ENCODE peak calls at places on chromosome 4, in four cellular contexts. L is coronary artery, W is cardiac fibroblast, G is GM20000. H is an unnamed sample.
A peak's percentile ranks its signal among the peaks of the same experiment; 100 is the strongest.

GRCh38 chr4:138972956-138973819 is 42.4 kb upstream of the NOCT start:
- DNase-seq in L (no peak), W (no peak), G (no peak), H (no peak)

GRCh38 chr4:170047774-170048354 is 21.7 kb upstream of the MFAP3L start:
- DNase-seq in L (no peak), W (peak; percentile 87), G (peak; percentile 63), H (no peak)

GRCh38 chr4:26076000-26076587 is 162.1 kb downstream of the SMIM20 start:
- DNase-seq in L (no peak), W (peak; percentile 84), G (peak; percentile 54), H (no peak)

GRCh38 chr4:48340276-48340904 is 939 bp upstream of the SLAIN2 start:
- DNase-seq in L (no peak), W (peak; percentile 82), G (no peak), H (no peak)

GRCh38 chr4:6338175-6338950 is 68.7 kb downstream of the WFS1 start:
- DNase-seq in L (no peak), W (no peak), G (no peak), H (no peak)

GRCh38 chr4:131644619-131645018 is 1504.5 kb upstream of the PCDH10 start:
- DNase-seq in L (no peak), W (peak; percentile 61), G (no peak), H (no peak)

GRCh38 chr4:51831133-51831532 is 11.8 kb upstream of the DCUN1D4 start:
- DNase-seq in L (no peak), W (peak; percentile 70), G (peak; percentile 38), H (no peak)

GRCh38 chr4:149885896-149886295 is 70.3 kb upstream of the IQCM start:
- DNase-seq in L (no peak), W (peak; percentile 56), G (no peak), H (no peak)

GRCh38 chr4:5101571-5101970 is 50.3 kb downstream of the STK32B start:
- DNase-seq in L (no peak), W (no peak), G (no peak), H (no peak)

GRCh38 chr4:42151568-42152506 is 618 bp downstream of the BEND4 start:
- DNase-seq in L (no peak), W (no peak), G (peak; percentile 96), H (no peak)

GRCh38 chr4:42149004-42149403 is 3.5 kb downstream of the BEND4 start:
- DNase-seq in L (no peak), W (no peak), G (peak; percentile 60), H (no peak)

GRCh38 chr4:42150653-42151567 is 1.5 kb downstream of the BEND4 start:
- DNase-seq in L (no peak), W (no peak), G (peak; percentile 71), H (no peak)

GRCh38 chr4:42148453-42148852 is 4.0 kb downstream of the BEND4 start:
- DNase-seq in L (no peak), W (no peak), G (no peak), H (no peak)

GRCh38 chr4:42152507-42153504 is at the start of gene BEND4:
- DNase-seq in L (no peak), W (no peak), G (peak; percentile 74), H (no peak)
- TF ChIP-seq CTCF in L (no peak), W (no peak), G (no peak), H (no peak)

GRCh38 chr4:55447826-55448225 is 52.1 kb downstream of the TMEM165 start:
- DNase-seq in L (no peak), W (peak; percentile 40), G (no peak), H (no peak)

GRCh38 chr4:55446578-55446922 is 50.8 kb downstream of the TMEM165 start:
- DNase-seq in L (no peak), W (peak; percentile 34), G (no peak), H (no peak)

GRCh38 chr4:55447108-55447708 is 51.5 kb downstream of the TMEM165 start:
- DNase-seq in L (no peak), W (no peak), G (no peak), H (no peak)

GRCh38 chr4:55444822-55445221 is 49.1 kb downstream of the TMEM165 start:
- DNase-seq in L (no peak), W (peak; percentile 55), G (no peak), H (no peak)

DNA sequence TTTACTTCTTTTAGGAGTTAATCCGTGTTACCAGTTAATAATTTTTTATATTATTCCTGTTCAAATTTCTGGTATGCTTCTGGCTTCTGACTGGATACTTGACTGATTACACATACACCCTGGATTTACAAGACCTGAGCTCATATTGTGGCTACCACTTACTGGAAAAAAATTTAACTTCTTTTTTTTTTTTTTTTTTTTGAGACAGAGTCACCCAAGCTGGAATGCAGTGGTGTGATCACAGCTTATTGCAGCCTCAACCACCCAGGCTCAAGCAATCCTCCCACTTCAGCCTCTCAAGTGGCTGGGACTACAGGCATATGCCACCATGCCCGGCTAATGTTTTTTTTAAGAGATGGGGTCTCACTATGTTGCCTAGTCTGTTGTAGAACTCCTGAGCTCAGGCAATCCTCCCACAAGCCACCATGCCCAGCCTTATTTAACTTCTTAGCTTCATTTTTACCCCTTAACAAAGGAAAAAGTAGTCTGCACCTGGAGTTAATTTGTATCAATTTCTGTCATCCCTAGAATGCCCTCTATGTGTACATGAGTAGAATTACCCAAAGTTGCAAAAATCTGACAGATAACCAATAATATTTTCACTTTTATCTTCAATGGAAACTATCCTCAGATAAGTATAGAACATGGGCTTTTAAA is 50.3 kb downstream of the TMEM165 start:
- DNase-seq in L (no peak), W (peak; percentile 88), G (no peak), H (no peak)
- TF ChIP-seq CTCF in L (no peak), W (no peak), G (no peak), H (no peak)

DNA sequence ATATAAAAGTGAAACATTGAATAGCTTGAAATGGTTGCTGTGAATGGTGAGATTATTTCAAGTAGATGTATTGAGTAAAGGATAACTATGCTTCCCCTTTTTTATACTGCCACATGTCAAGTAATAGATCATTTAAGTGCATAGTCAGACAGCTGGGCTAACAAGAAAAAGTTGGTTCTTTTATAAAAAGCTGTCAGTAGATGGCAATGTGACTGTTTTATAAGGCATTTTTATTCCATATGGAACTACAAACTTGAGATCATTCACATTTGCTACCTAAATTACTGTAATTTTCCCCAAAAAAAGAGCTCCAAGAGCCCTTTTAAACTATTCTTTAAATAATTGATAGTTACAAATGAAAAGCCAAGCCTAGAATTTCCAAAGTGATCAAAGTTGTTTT is 831.0 kb downstream of the C4orf33 start:
- DNase-seq in L (no peak), W (peak; percentile 9), G (no peak), H (no peak)
- TF ChIP-seq CTCF in L (no peak), W (no peak), G (no peak), H (peak; percentile 51)

DNA sequence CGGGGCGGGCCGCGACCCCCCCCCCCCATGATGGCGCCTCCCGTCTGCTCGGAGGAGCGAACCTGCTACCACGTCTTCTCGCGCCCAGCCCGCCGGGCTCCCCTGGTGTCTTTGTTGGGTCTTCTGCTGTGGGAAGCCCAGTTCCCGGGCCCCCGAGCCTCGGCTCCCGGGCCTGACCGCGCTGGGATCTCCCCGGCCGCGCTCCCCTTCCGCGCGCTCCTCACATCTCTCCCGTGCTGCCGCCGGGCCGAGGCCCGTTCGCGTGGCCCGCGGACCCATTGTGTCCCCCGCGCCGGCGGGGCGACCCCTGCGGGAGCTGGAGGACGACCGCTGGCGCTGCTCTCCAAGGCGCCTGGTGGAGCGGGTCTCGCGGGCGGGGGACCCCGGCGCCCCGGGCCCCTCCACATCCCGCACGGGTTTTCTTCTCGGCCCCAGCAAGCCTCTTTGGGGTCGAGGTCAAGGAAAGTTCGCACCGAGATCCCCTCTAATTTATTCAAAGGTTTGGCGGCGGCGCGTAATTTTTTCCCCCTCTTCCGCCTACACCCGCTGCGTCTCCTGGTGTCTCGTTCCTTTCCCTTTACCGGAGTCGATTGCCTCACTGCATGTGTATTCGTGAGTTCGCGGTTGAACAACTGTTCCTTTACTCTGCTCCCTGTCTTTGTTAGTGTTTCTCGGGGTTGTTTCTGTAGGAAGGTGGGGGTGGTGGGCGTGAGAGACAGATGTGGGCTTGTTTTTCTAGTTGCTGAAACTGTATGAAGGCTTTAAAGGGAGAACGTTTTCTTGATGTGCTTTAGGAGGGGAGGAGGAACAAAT is 762 bp downstream of the SMAD1 start:
- DNase-seq in L (no peak), W (peak; percentile 78), G (peak; percentile 73), H (peak; percentile 72)
- TF ChIP-seq CTCF in L (no peak), W (no peak), G (no peak), H (peak; percentile 15)

GRCh38 chr4:24768604-24769003 is 26.8 kb upstream of the SOD3 start:
- DNase-seq in L (no peak), W (no peak), G (peak; percentile 35), H (no peak)
- TF ChIP-seq CTCF in L (no peak), W (no peak), G (no peak), H (no peak)

DNA sequence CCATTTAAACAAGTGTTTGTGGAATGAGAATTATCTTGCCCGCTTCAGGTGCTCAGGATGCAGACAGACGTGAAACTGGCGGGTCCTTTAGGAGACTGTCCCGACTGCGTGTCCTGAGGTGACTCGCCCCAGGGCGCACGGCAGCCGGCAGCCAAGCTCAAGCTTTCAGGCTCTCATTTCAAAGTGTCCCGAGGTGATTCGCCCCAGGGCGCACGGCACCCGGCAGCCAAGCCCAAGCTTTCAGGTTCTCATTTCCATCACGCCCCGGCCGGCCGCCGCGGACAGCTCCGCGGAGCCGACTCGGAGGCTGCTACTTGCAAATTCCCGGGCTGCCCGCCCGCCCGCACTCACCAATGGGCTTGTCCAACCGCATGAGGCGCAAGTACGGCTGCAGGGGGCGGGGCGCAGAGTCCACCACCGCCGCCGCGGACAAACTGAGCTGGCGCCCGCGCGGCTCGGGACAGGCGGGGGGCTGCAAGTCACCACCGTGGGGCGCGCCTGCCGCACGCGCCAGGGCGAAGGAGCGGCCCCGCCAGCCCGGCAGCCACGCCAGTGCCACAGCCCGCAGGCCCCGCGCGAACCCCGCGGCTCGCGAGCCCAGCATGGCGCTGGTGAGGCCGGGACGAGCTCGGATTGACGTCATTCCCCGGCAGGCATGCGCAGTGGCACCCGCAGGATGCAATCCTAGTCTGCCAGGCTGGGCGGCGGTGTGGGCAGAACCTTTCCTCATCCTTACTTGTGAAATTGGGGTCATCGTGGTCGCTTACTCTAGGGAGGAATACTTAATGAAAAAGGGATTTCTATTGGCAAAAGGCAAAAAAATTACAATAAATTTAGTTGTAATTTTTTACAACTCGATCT is at the start of gene COQ2:
- DNase-seq in L (peak; percentile 97), W (peak; percentile 96), G (peak; percentile 92), H (peak; percentile 96)
- TF ChIP-seq CTCF in L (peak; percentile 27), W (no peak), G (no peak), H (peak; percentile 61)

GRCh38 chr4:102344955-102345794 is at the start of gene SLC39A8:
- DNase-seq in L (peak; percentile 89), W (peak; percentile 85), G (peak; percentile 92), H (peak; percentile 88)
- TF ChIP-seq CTCF in L (peak; percentile 67), W (peak; percentile 86), G (peak; percentile 66), H (peak; percentile 82)